ENCODE peak calls at places on chromosomes 6 and 20, in four cellular contexts. One of them, this sample, is unnamed.

GRCh38 chr20:38145094-38146075 is 19.7 kb downstream of the TGM2 start:
- DNase-seq in activated T-cell treated with anti-CD3 and anti-CD28 coated beads, Interleukin-2, amount 50 U/mL, for 72 hours: no peak
- DNase-seq in dermis blood vessel endothelial cell: no peak
- DNase-seq in nephron progenitor cell: no peak
- DNase-seq in this sample: no peak

GRCh38 chr6:34205466-34205865 is 31.2 kb upstream of the HMGA1 start:
- DNase-seq in activated T-cell treated with anti-CD3 and anti-CD28 coated beads, Interleukin-2, amount 50 U/mL, for 72 hours: no peak
- DNase-seq in dermis blood vessel endothelial cell: no peak
- DNase-seq in nephron progenitor cell: no peak
- DNase-seq in this sample: no peak

GRCh38 chr6:34522740-34523139 is 33.4 kb downstream of the SPDEF start:
- DNase-seq in activated T-cell treated with anti-CD3 and anti-CD28 coated beads, Interleukin-2, amount 50 U/mL, for 72 hours: no peak
- DNase-seq in dermis blood vessel endothelial cell: no peak
- DNase-seq in nephron progenitor cell: no peak
- DNase-seq in this sample: no peak

GRCh38 chr6:128403618-128404444 is 116.6 kb downstream of the PTPRK start:
- DNase-seq in activated T-cell treated with anti-CD3 and anti-CD28 coated beads, Interleukin-2, amount 50 U/mL, for 72 hours: no peak
- DNase-seq in dermis blood vessel endothelial cell: no peak
- DNase-seq in nephron progenitor cell: no peak
- DNase-seq in this sample: no peak

GRCh38 chr6:15447546-15448232 is 201.8 kb downstream of the JARID2 start:
- DNase-seq in activated T-cell treated with anti-CD3 and anti-CD28 coated beads, Interleukin-2, amount 50 U/mL, for 72 hours: no peak
- DNase-seq in dermis blood vessel endothelial cell: no peak
- DNase-seq in nephron progenitor cell: no peak
- DNase-seq in this sample: peak

GRCh38 chr20:46058656-46059281 is 29.8 kb downstream of the SLC12A5 start:
- DNase-seq in activated T-cell treated with anti-CD3 and anti-CD28 coated beads, Interleukin-2, amount 50 U/mL, for 72 hours: no peak
- DNase-seq in dermis blood vessel endothelial cell: no peak
- DNase-seq in nephron progenitor cell: peak
- DNase-seq in this sample: peak

GRCh38 chr6:19803331-19804330 is 33.5 kb upstream of the ID4 start:
- DNase-seq in activated T-cell treated with anti-CD3 and anti-CD28 coated beads, Interleukin-2, amount 50 U/mL, for 72 hours: no peak
- DNase-seq in dermis blood vessel endothelial cell: no peak
- DNase-seq in nephron progenitor cell: no peak
- DNase-seq in this sample: no peak

GRCh38 chr6:10237284-10238043 is 177.4 kb downstream of the TFAP2A start:
- DNase-seq in activated T-cell treated with anti-CD3 and anti-CD28 coated beads, Interleukin-2, amount 50 U/mL, for 72 hours: no peak
- DNase-seq in dermis blood vessel endothelial cell: no peak
- DNase-seq in nephron progenitor cell: no peak
- DNase-seq in this sample: no peak

GRCh38 chr6:156544046-156544445 is 233.1 kb upstream of the ARID1B start:
- DNase-seq in activated T-cell treated with anti-CD3 and anti-CD28 coated beads, Interleukin-2, amount 50 U/mL, for 72 hours: no peak
- DNase-seq in dermis blood vessel endothelial cell: no peak
- DNase-seq in nephron progenitor cell: no peak
- DNase-seq in this sample: no peak

GRCh38 chr6:1792989-1793388 is 183.3 kb downstream of the FOXC1 start:
- DNase-seq in activated T-cell treated with anti-CD3 and anti-CD28 coated beads, Interleukin-2, amount 50 U/mL, for 72 hours: no peak
- DNase-seq in dermis blood vessel endothelial cell: peak
- DNase-seq in nephron progenitor cell: no peak
- DNase-seq in this sample: no peak

GRCh38 chr6:30787954-30788353 is 43.6 kb upstream of the IER3 start:
- DNase-seq in activated T-cell treated with anti-CD3 and anti-CD28 coated beads, Interleukin-2, amount 50 U/mL, for 72 hours: no peak
- DNase-seq in dermis blood vessel endothelial cell: no peak
- DNase-seq in nephron progenitor cell: no peak
- DNase-seq in this sample: no peak

GRCh38 chr20:23508896-23509579 is 18.1 kb downstream of the CST8 start:
- DNase-seq in activated T-cell treated with anti-CD3 and anti-CD28 coated beads, Interleukin-2, amount 50 U/mL, for 72 hours: no peak
- DNase-seq in dermis blood vessel endothelial cell: no peak
- DNase-seq in nephron progenitor cell: peak
- DNase-seq in this sample: no peak

GRCh38 chr6:96468681-96469224 is 52.9 kb upstream of the UFL1 start:
- DNase-seq in activated T-cell treated with anti-CD3 and anti-CD28 coated beads, Interleukin-2, amount 50 U/mL, for 72 hours: no peak
- DNase-seq in dermis blood vessel endothelial cell: no peak
- DNase-seq in nephron progenitor cell: no peak
- DNase-seq in this sample: no peak

GRCh38 chr20:50737352-50737751 is 6.0 kb downstream of the PARD6B start:
- DNase-seq in activated T-cell treated with anti-CD3 and anti-CD28 coated beads, Interleukin-2, amount 50 U/mL, for 72 hours: no peak
- DNase-seq in dermis blood vessel endothelial cell: no peak
- DNase-seq in nephron progenitor cell: no peak
- DNase-seq in this sample: no peak

GRCh38 chr20:54290636-54291035 is 82.7 kb downstream of the PFDN4 start:
- DNase-seq in activated T-cell treated with anti-CD3 and anti-CD28 coated beads, Interleukin-2, amount 50 U/mL, for 72 hours: no peak
- DNase-seq in dermis blood vessel endothelial cell: no peak
- DNase-seq in nephron progenitor cell: no peak
- DNase-seq in this sample: no peak

GRCh38 chr20:33667245-33668086 is 723 bp downstream of the ACTL10 start:
- DNase-seq in activated T-cell treated with anti-CD3 and anti-CD28 coated beads, Interleukin-2, amount 50 U/mL, for 72 hours: peak
- DNase-seq in dermis blood vessel endothelial cell: peak
- DNase-seq in nephron progenitor cell: peak
- DNase-seq in this sample: no peak

GRCh38 chr6:169175360-169175887 is 78.2 kb downstream of the THBS2 start:
- DNase-seq in activated T-cell treated with anti-CD3 and anti-CD28 coated beads, Interleukin-2, amount 50 U/mL, for 72 hours: no peak
- DNase-seq in dermis blood vessel endothelial cell: no peak
- DNase-seq in nephron progenitor cell: no peak
- DNase-seq in this sample: no peak

GRCh38 chr6:35757461-35758123 is 18.8 kb upstream of the CLPSL2 start:
- DNase-seq in activated T-cell treated with anti-CD3 and anti-CD28 coated beads, Interleukin-2, amount 50 U/mL, for 72 hours: peak
- DNase-seq in dermis blood vessel endothelial cell: peak
- DNase-seq in nephron progenitor cell: peak
- DNase-seq in this sample: no peak

GRCh38 chr6:87155920-87156600 is 695 bp downstream of the ZNF292 start:
- DNase-seq in activated T-cell treated with anti-CD3 and anti-CD28 coated beads, Interleukin-2, amount 50 U/mL, for 72 hours: peak
- DNase-seq in dermis blood vessel endothelial cell: peak
- DNase-seq in nephron progenitor cell: peak
- DNase-seq in this sample: peak

GRCh38 chr6:95785785-95786184 is 208.4 kb downstream of the MANEA start:
- DNase-seq in activated T-cell treated with anti-CD3 and anti-CD28 coated beads, Interleukin-2, amount 50 U/mL, for 72 hours: no peak
- DNase-seq in dermis blood vessel endothelial cell: no peak
- DNase-seq in nephron progenitor cell: no peak
- DNase-seq in this sample: no peak

GRCh38 chr6:159108438-159108985 is 60.7 kb upstream of the FNDC1 start:
- DNase-seq in activated T-cell treated with anti-CD3 and anti-CD28 coated beads, Interleukin-2, amount 50 U/mL, for 72 hours: no peak
- DNase-seq in dermis blood vessel endothelial cell: no peak
- DNase-seq in nephron progenitor cell: no peak
- DNase-seq in this sample: no peak

GRCh38 chr20:5031206-5031557 is 29.9 kb upstream of the SLC23A2 start:
- DNase-seq in activated T-cell treated with anti-CD3 and anti-CD28 coated beads, Interleukin-2, amount 50 U/mL, for 72 hours: no peak
- DNase-seq in dermis blood vessel endothelial cell: no peak
- DNase-seq in nephron progenitor cell: no peak
- DNase-seq in this sample: no peak

GRCh38 chr20:44832724-44833123 is 22.4 kb upstream of the RIMS4 start:
- DNase-seq in activated T-cell treated with anti-CD3 and anti-CD28 coated beads, Interleukin-2, amount 50 U/mL, for 72 hours: no peak
- DNase-seq in dermis blood vessel endothelial cell: peak
- DNase-seq in nephron progenitor cell: peak
- DNase-seq in this sample: no peak

GRCh38 chr6:40409143-40409542 is 178.0 kb downstream of the LRFN2 start:
- DNase-seq in activated T-cell treated with anti-CD3 and anti-CD28 coated beads, Interleukin-2, amount 50 U/mL, for 72 hours: no peak
- DNase-seq in dermis blood vessel endothelial cell: no peak
- DNase-seq in nephron progenitor cell: no peak
- DNase-seq in this sample: no peak

GRCh38 chr6:43842231-43842794 is 72.3 kb downstream of the VEGFA start:
- DNase-seq in activated T-cell treated with anti-CD3 and anti-CD28 coated beads, Interleukin-2, amount 50 U/mL, for 72 hours: no peak
- DNase-seq in dermis blood vessel endothelial cell: no peak
- DNase-seq in nephron progenitor cell: no peak
- DNase-seq in this sample: no peak

GRCh38 chr20:23235173-23236027 is 115.2 kb upstream of the NXT1 start:
- DNase-seq in activated T-cell treated with anti-CD3 and anti-CD28 coated beads, Interleukin-2, amount 50 U/mL, for 72 hours: peak
- DNase-seq in dermis blood vessel endothelial cell: peak
- DNase-seq in nephron progenitor cell: peak
- DNase-seq in this sample: peak

GRCh38 chr6:56484669-56485068 is 158.0 kb downstream of the DST start:
- DNase-seq in activated T-cell treated with anti-CD3 and anti-CD28 coated beads, Interleukin-2, amount 50 U/mL, for 72 hours: no peak
- DNase-seq in dermis blood vessel endothelial cell: no peak
- DNase-seq in nephron progenitor cell: no peak
- DNase-seq in this sample: no peak

GRCh38 chr6:40286721-40287120 is 300.4 kb downstream of the LRFN2 start:
- DNase-seq in activated T-cell treated with anti-CD3 and anti-CD28 coated beads, Interleukin-2, amount 50 U/mL, for 72 hours: no peak
- DNase-seq in dermis blood vessel endothelial cell: no peak
- DNase-seq in nephron progenitor cell: no peak
- DNase-seq in this sample: no peak

GRCh38 chr6:85772641-85773040 is 130.0 kb upstream of the SYNCRIP start:
- DNase-seq in activated T-cell treated with anti-CD3 and anti-CD28 coated beads, Interleukin-2, amount 50 U/mL, for 72 hours: no peak
- DNase-seq in dermis blood vessel endothelial cell: no peak
- DNase-seq in nephron progenitor cell: no peak
- DNase-seq in this sample: no peak

GRCh38 chr6:166438211-166438861 is 55.6 kb upstream of the MPC1 start:
- DNase-seq in activated T-cell treated with anti-CD3 and anti-CD28 coated beads, Interleukin-2, amount 50 U/mL, for 72 hours: no peak
- DNase-seq in dermis blood vessel endothelial cell: no peak
- DNase-seq in nephron progenitor cell: no peak
- DNase-seq in this sample: no peak

GRCh38 chr6:97626586-97627441 is 343.8 kb upstream of the MMS22L start:
- DNase-seq in activated T-cell treated with anti-CD3 and anti-CD28 coated beads, Interleukin-2, amount 50 U/mL, for 72 hours: no peak
- DNase-seq in dermis blood vessel endothelial cell: no peak
- DNase-seq in nephron progenitor cell: peak
- DNase-seq in this sample: peak

GRCh38 chr20:33846291-33846916 is 35.3 kb downstream of the CHMP4B start:
- DNase-seq in activated T-cell treated with anti-CD3 and anti-CD28 coated beads, Interleukin-2, amount 50 U/mL, for 72 hours: no peak
- DNase-seq in dermis blood vessel endothelial cell: no peak
- DNase-seq in nephron progenitor cell: no peak
- DNase-seq in this sample: no peak

GRCh38 chr20:62766716-62767115 is 29.6 kb upstream of the MRGBP start:
- DNase-seq in activated T-cell treated with anti-CD3 and anti-CD28 coated beads, Interleukin-2, amount 50 U/mL, for 72 hours: no peak
- DNase-seq in dermis blood vessel endothelial cell: no peak
- DNase-seq in nephron progenitor cell: no peak
- DNase-seq in this sample: no peak

GRCh38 chr20:40728470-40728869 is 39.4 kb upstream of the MAFB start:
- DNase-seq in activated T-cell treated with anti-CD3 and anti-CD28 coated beads, Interleukin-2, amount 50 U/mL, for 72 hours: no peak
- DNase-seq in dermis blood vessel endothelial cell: peak
- DNase-seq in nephron progenitor cell: no peak
- DNase-seq in this sample: no peak

GRCh38 chr6:40744835-40745234 is 157.7 kb upstream of the LRFN2 start:
- DNase-seq in activated T-cell treated with anti-CD3 and anti-CD28 coated beads, Interleukin-2, amount 50 U/mL, for 72 hours: no peak
- DNase-seq in dermis blood vessel endothelial cell: no peak
- DNase-seq in nephron progenitor cell: no peak
- DNase-seq in this sample: no peak